ENCODE peak calls at places on chromosomes 11 and 22, in seven cellular contexts. O is GM23338, Q is IMR-90, Z is mammary epithelial cell, V is HepG2, F is fibroblast of lung, S is hepatocyte. L is an unnamed sample.

GRCh38 chr11:19164230-19164855 is 37.4 kb downstream of the CSRP3 start:
- DNase-seq in Z (no peak), S (no peak), F (no peak), Q (no peak), V (no peak), O (no peak), L (no peak)

GRCh38 chr11:70567680-70568503 is 169.6 kb downstream of the CTTN start:
- DNase-seq in O (peak), Q (peak), F (peak), V (no peak), S (peak), Z (no peak), L (peak)

GRCh38 chr11:59079089-59079488 is 7.0 kb upstream of the GLYATL1B start:
- DNase-seq in S (no peak), Z (no peak), V (no peak), Q (no peak), O (no peak), F (no peak), L (no peak)

GRCh38 chr22:26124991-26125725 is 44.1 kb upstream of the SEZ6L start:
- DNase-seq in O (no peak), F (no peak), V (no peak), Z (no peak), S (no peak), Q (no peak), L (no peak)

GRCh38 chr22:43150731-43151206 is 590 bp upstream of the TSPO start:
- DNase-seq in O (no peak), Z (no peak), F (no peak), V (no peak), S (no peak), Q (no peak), L (peak)

GRCh38 chr22:20656902-20657836 is 116.7 kb upstream of the SERPIND1 start:
- DNase-seq in S (no peak), Z (no peak), F (no peak), O (no peak), V (peak), Q (peak), L (peak)

GRCh38 chr11:115939104-115939503 is 434.9 kb upstream of the CADM1 start:
- DNase-seq in S (no peak), Q (peak), O (no peak), Z (no peak), F (peak), V (no peak), L (no peak)

GRCh38 chr11:47565340-47566165 is at the start of gene PTPMT1:
- DNase-seq in V (peak), S (peak), O (peak), F (peak), Q (peak), Z (peak), L (peak)

GRCh38 chr11:117796456-117797428 is at the start of gene DSCAML1:
- DNase-seq in F (no peak), V (no peak), Z (no peak), O (peak), S (peak), Q (no peak), L (peak)

DNA sequence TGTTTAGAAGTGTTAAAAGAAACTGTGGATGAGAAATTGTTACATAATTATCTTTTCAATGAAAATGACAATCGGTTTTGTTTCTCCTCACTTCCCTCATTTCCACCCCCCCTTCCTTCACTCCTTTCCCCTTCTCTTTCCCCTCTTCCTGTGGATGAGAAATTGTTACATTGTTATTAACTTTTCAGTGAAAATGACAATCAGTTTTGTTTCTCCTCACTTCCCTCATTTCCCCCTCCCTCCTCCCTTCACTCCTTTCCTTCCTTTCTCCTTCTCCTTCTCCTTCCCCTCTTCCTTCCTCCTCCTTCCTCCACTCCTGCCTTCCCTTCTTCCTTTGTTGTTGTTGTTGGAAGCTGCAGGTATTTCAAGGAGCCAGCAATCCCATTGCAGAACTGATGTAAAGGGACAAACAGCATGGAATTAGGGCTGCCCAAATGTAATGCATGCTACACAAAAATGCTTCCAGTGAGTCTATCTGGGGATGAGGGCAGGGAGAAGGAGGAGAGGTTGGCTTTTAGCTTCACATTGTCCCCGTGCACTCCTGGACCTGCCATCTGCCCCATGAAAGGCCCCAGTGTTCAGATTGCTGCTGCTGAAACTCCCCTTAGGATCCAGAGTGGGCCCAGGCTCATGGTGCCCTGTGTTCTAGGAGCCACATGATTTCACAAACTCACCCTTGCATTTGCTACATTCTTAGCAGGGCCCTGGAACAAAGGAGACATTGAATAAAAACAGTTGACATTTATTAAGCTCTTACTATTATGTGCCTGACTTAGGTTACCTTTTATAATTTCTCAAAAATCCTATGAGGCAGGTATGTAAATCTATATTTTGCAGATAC is 133.0 kb upstream of the TIMP3 start:
- DNase-seq in Z (no peak), Q (no peak), V (peak), O (no peak), S (no peak), F (no peak), L (no peak)
- H2AFZ ChIP-seq in Z (no peak), Q (no peak), V (no peak), O (no peak), S (no peak), F (no peak), L (no peak)

GRCh38 chr11:72223615-72224586 is 666 bp upstream of the INPPL1 start:
- DNase-seq in Q (peak), V (no peak), O (peak), S (peak), F (peak), Z (no peak), L (peak)

GRCh38 chr11:72222106-72222891 is 2.3 kb upstream of the INPPL1 start:
- DNase-seq in S (no peak), V (no peak), O (no peak), Q (no peak), F (no peak), Z (no peak), L (peak)

GRCh38 chr11:72222907-72223614 is 1.5 kb upstream of the INPPL1 start:
- DNase-seq in F (peak), S (peak), Z (peak), O (peak), V (peak), Q (peak), L (peak)

GRCh38 chr11:72220696-72221363 is 3.7 kb upstream of the INPPL1 start:
- DNase-seq in F (no peak), S (no peak), Z (no peak), O (no peak), V (no peak), Q (no peak), L (no peak)

GRCh38 chr11:72221386-72221785 is 3.2 kb upstream of the INPPL1 start:
- DNase-seq in V (no peak), Z (no peak), S (no peak), F (no peak), Q (no peak), O (no peak), L (no peak)
- H3K4me3 ChIP-seq in V (no peak), Z (no peak), S (no peak), F (no peak), Q (no peak), O (no peak), L (no peak)

GRCh38 chr11:65912840-65913239 is 6.0 kb downstream of the C11orf68 start:
- DNase-seq in F (peak), S (no peak), O (no peak), Z (peak), Q (peak), V (no peak), L (peak)
- H2AFZ ChIP-seq in F (no peak), S (no peak), O (no peak), Z (no peak), Q (peak), V (no peak), L (no peak)

GRCh38 chr11:114133548-114134329 is 74.2 kb downstream of the ZBTB16 start:
- DNase-seq in V (no peak), O (no peak), Z (no peak), S (no peak), Q (no peak), F (no peak), L (peak)

GRCh38 chr11:114131366-114131963 is 72.0 kb downstream of the ZBTB16 start:
- DNase-seq in S (no peak), Z (no peak), O (no peak), V (no peak), F (no peak), Q (no peak), L (no peak)

GRCh38 chr11:114134870-114135269 is 75.4 kb downstream of the ZBTB16 start:
- DNase-seq in O (no peak), Z (peak), V (no peak), Q (peak), S (peak), F (peak), L (peak)

GRCh38 chr11:114132427-114132826 is 72.9 kb downstream of the ZBTB16 start:
- DNase-seq in O (no peak), S (no peak), V (no peak), Z (no peak), Q (no peak), F (no peak), L (peak)

GRCh38 chr11:114132944-114133394 is 73.5 kb downstream of the ZBTB16 start:
- DNase-seq in Q (no peak), V (no peak), Z (no peak), O (no peak), S (no peak), F (peak), L (peak)
- H3K4me3 ChIP-seq in Q (no peak), V (no peak), Z (no peak), O (no peak), S (no peak), F (no peak), L (peak)

DNA sequence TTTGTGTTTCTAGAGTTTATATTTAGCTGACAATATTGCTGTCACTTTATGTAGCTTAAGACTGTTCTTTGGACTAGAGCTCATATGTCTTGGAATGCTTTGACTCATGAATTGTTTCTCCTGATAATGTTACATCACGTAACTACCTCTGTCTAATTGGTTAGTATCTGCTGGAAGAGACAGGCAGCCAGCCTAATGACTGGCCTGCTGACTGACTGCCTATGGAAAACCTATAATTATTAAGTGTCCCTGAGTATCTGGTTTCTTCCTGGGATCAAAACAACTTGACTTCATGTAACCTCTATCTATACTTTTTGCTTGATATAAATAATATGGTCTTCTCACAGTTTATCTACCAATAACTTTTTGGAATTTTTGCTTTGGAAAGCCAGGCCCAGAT is 9.4 kb downstream of the SOX6 start:
- DNase-seq in Z (peak), S (peak), O (no peak), Q (peak), F (peak), V (no peak), L (no peak)
- H2AFZ ChIP-seq in Z (no peak), S (no peak), O (no peak), Q (peak), F (no peak), V (no peak), L (no peak)

GRCh38 chr22:45600791-45601730 is 70.6 kb upstream of the ATXN10 start:
- DNase-seq in V (no peak), O (no peak), Q (peak), F (peak), S (no peak), Z (peak), L (peak)

GRCh38 chr22:45604239-45604711 is 67.4 kb upstream of the ATXN10 start:
- DNase-seq in Z (peak), F (peak), V (no peak), O (no peak), Q (peak), S (no peak), L (peak)

GRCh38 chr22:45603631-45604030 is 68.0 kb upstream of the ATXN10 start:
- DNase-seq in V (no peak), Q (no peak), Z (no peak), F (no peak), S (no peak), O (no peak), L (peak)

GRCh38 chr22:45602004-45602733 is 69.5 kb upstream of the ATXN10 start:
- DNase-seq in Z (no peak), Q (no peak), O (peak), F (no peak), S (no peak), V (no peak), L (peak)

DNA sequence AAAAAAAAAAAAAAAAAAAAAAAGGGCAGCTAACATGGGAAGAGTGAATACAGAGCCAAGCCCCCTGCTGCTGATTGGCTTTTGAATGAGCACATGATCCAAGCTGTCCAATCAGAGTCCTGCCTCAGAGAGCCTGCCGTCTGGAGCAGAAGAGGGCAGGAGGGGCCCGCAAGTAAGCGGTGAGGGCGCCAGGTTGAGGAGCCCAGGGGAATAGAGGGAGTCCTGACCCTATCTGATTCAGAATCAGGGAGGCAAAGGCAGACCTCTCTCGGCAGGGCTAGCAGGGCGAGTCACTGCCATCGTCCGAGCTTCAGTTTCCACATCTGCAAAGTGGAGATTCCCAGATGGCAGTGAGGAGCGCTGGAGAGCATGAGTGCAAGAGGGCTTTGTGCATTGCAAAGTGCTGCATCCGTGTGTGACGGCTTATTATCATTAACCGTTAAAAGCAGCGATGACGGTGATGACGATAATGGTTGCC is 68.8 kb upstream of the ATXN10 start:
- DNase-seq in F (peak), Q (no peak), V (peak), Z (no peak), S (peak), O (peak), L (peak)
- H3K4me3 ChIP-seq in F (no peak), Q (no peak), V (no peak), Z (no peak), S (no peak), O (no peak), L (no peak)

DNA sequence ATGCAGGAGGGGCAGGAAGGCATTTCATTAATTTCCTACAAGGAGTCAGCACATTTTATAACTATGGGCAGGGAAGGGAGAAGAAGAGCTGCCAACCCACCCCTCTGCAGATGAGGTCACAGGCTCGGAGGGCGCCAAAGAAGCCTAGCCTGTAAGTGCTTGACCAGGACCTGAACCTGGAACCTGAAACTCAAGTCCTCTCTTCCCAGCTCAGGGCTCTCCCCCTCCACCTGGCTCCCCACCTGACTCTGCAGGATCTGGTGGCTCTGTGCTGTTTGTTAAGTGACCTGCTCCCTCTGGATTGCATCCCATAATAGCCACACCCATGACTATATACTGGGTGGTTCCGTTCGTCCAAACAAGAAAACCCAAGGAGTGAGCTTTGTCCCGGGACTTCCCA is 27.3 kb downstream of the SCGB1A1 start:
- DNase-seq in O (no peak), S (no peak), Q (no peak), Z (no peak), V (no peak), F (no peak), L (no peak)
- H2AFZ ChIP-seq in O (no peak), S (no peak), Q (no peak), Z (no peak), V (no peak), F (no peak), L (no peak)

GRCh38 chr11:85718126-85718943 is 32.3 kb upstream of the CCDC89 start:
- DNase-seq in Z (no peak), S (no peak), F (no peak), O (no peak), V (no peak), Q (peak), L (no peak)
- H3K4me3 ChIP-seq in Z (no peak), S (no peak), F (peak), O (peak), V (no peak), Q (peak), L (peak)

GRCh38 chr11:541433-541885 is 4.1 kb downstream of the LRRC56 start:
- DNase-seq in Q (no peak), V (no peak), Z (no peak), S (no peak), F (no peak), O (no peak), L (peak)

GRCh38 chr11:537622-538430 is 499 bp downstream of the LRRC56 start:
- DNase-seq in F (no peak), O (no peak), V (no peak), Z (no peak), S (peak), Q (no peak), L (peak)

GRCh38 chr11:538431-539051 is 1.2 kb downstream of the LRRC56 start:
- DNase-seq in F (no peak), Z (no peak), Q (no peak), S (no peak), O (no peak), V (no peak), L (peak)

GRCh38 chr11:539971-540481 is 2.7 kb downstream of the LRRC56 start:
- DNase-seq in O (no peak), F (no peak), S (peak), V (no peak), Q (no peak), Z (no peak), L (peak)

DNA sequence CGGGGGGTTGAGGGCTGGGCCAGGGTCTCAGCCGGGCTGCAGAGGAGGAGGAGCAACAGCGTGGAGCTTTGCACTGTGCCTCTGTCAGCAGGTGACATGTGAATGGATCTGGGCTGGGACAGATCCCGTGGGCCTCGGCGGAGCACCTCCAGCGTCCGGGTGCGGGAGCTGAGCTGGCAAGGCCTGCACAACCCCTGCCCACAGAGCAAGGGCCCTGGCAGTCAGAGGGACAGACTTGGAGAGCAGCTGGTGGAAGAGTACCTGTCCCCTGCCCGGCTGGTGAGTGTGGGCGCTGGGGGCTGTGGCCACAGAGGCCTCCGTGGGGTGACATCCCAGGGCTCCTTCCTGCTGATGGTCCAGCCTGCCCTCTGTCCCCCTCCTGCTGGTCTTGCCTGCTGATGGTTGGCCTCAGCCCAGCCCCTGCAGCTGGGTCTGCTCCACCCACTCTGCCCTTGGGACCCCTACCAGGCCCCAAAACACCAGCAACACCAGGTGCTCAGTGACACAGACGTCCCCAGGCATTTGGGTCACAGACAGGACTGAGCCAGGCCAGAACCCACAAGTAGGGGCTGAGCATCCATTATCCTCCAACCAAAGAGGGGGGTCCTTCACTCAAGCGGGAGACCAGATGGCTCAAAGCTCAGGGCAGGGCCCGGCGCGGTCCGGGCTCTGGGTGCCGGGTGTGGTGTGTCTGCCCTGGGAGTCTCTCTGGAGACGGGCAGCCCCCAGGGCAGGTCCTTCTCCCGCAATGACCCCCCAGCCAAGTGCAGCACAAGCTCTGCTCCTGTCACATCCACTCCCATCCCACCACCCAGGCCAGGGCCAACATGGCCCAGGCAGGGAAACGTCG is 3.5 kb downstream of the LRRC56 start:
- DNase-seq in Q (no peak), S (peak), F (no peak), Z (no peak), V (no peak), O (no peak), L (peak)
- H2AFZ ChIP-seq in Q (no peak), S (no peak), F (no peak), Z (no peak), V (no peak), O (no peak), L (no peak)

GRCh38 chr11:111910637-111911562 is 670 bp downstream of the CRYAB start:
- DNase-seq in V (no peak), O (no peak), Q (no peak), S (no peak), F (peak), Z (peak), L (peak)
- H3K4me3 ChIP-seq in V (no peak), O (no peak), Q (no peak), S (no peak), F (no peak), Z (peak), L (peak)

L was measured in osteoblast.